ENCODE peak calls at places on chromosomes 11 and 22, in five cellular contexts. I, M, A, K and P are unnamed samples.

GRCh38 chr11:69711824-69712801 is 8.3 kb upstream of the FGF19 start:
- DNase-seq in I (no peak), M (no peak), A (no peak), K (no peak), P (no peak)

GRCh38 chr11:97880209-97880608 is 1140.5 kb upstream of the CNTN5 start:
- DNase-seq in I (no peak), M (no peak), A (no peak), K (no peak), P (no peak)

GRCh38 chr11:133920109-133920990 is 36.4 kb downstream of the IGSF9B start:
- DNase-seq in I (no peak), M (no peak), A (peak; percentile 80), K (no peak), P (no peak)

GRCh38 chr22:38016182-38017078 is 32.1 kb upstream of the SOX10 start:
- DNase-seq in I (no peak), M (peak; percentile 44), A (no peak), K (peak; percentile 79), P (peak; percentile 76)

GRCh38 chr11:71112990-71113389 is 139.4 kb downstream of the SHANK2 start:
- DNase-seq in I (no peak), M (no peak), A (peak; percentile 44), K (peak; percentile 32), P (no peak)

GRCh38 chr11:77879218-77879617 is 58.3 kb downstream of the AAMDC start:
- DNase-seq in I (no peak), M (no peak), A (no peak), K (no peak), P (no peak)

GRCh38 chr11:8265681-8266241 is 2.1 kb upstream of the LMO1 start:
- DNase-seq in I (no peak), M (no peak), A (no peak), K (no peak), P (no peak)

GRCh38 chr11:121445071-121445768 is 6.9 kb upstream of the SORL1 start:
- DNase-seq in I (no peak), M (no peak), A (no peak), K (no peak), P (no peak)

GRCh38 chr11:57657290-57658022 is at the start of gene CLP1:
- DNase-seq in I (peak; percentile 98), M (peak; percentile 98), A (peak; percentile 99), K (peak; percentile 100), P (peak; percentile 99)

GRCh38 chr22:39327995-39328754 is 8.8 kb upstream of the RPL3 start:
- DNase-seq in I (no peak), M (no peak), A (peak; percentile 63), K (no peak), P (no peak)

GRCh38 chr11:92681606-92682005 is 287.8 kb upstream of the MTNR1B start:
- DNase-seq in I (no peak), M (no peak), A (no peak), K (no peak), P (no peak)

GRCh38 chr11:97905101-97905500 is 1115.6 kb upstream of the CNTN5 start:
- DNase-seq in I (no peak), M (no peak), A (no peak), K (no peak), P (no peak)

GRCh38 chr22:22939537-22940368 is 52.1 kb downstream of the IGLL5 start:
- DNase-seq in I (no peak), M (no peak), A (no peak), K (no peak), P (no peak)

GRCh38 chr22:48592488-48592887 is 1235.2 kb downstream of the BRD1 start:
- DNase-seq in I (no peak), M (no peak), A (no peak), K (no peak), P (no peak)

GRCh38 chr11:1751999-1752906 is 1.9 kb upstream of the IFITM10 start:
- DNase-seq in I (no peak), M (no peak), A (peak; percentile 81), K (no peak), P (no peak)

GRCh38 chr11:117183724-117184349 is 5.3 kb downstream of the SIDT2 start:
- DNase-seq in I (no peak), M (no peak), A (no peak), K (peak; percentile 62), P (no peak)

GRCh38 chr11:78349614-78350013 is 68.0 kb downstream of the GAB2 start:
- DNase-seq in I (no peak), M (no peak), A (no peak), K (no peak), P (no peak)

GRCh38 chr11:67055812-67056211 is 835 bp upstream of the RHOD start:
- DNase-seq in I (no peak), M (no peak), A (peak; percentile 85), K (peak; percentile 53), P (no peak)

GRCh38 chr11:109978895-109979294 is 114.3 kb upstream of the ZC3H12C start:
- DNase-seq in I (no peak), M (no peak), A (no peak), K (no peak), P (no peak)

GRCh38 chr11:80280737-80281136 is 839.9 kb upstream of the TENM4 start:
- DNase-seq in I (no peak), M (no peak), A (no peak), K (no peak), P (no peak)

GRCh38 chr22:45830531-45831245 is 146.3 kb downstream of the WNT7B start:
- DNase-seq in I (no peak), M (no peak), A (no peak), K (no peak), P (no peak)

GRCh38 chr22:45833613-45834012 is 143.3 kb downstream of the WNT7B start:
- DNase-seq in I (no peak), M (no peak), A (no peak), K (no peak), P (no peak)

GRCh38 chr22:45832959-45833580 is 143.9 kb downstream of the WNT7B start:
- DNase-seq in I (no peak), M (no peak), A (no peak), K (no peak), P (no peak)

GRCh38 chr22:45831394-45831793 is 145.6 kb downstream of the WNT7B start:
- DNase-seq in I (no peak), M (no peak), A (no peak), K (no peak), P (no peak)

DNA sequence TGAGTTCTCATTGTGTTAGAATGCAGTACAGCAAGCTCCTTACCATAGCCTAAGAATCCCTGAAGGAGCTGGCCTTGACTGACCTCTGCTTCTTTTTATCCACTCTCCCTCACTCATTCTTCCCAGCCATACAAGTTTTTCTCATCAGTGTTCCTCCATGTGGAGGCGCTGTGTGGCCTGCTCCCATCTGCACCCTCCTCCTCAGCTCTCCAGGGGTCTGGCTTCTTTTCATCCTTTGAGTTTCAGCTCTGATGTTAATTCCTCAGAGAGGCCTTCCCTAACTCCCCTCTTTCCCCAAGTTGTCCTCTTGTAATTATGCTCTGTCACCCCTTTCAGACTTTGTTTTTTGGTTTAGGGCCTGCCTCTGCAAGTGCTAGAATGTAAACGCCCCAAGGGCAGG is 144.8 kb downstream of the WNT7B start:
- DNase-seq in I (no peak), M (no peak), A (no peak), K (no peak), P (no peak)
- H3K27ac ChIP-seq in I (no peak overlapping the region), M (no peak overlapping the region), A (no peak overlapping the region), K (no peak overlapping the region), P (no peak overlapping the region)

GRCh38 chr11:19714093-19714386 is 1.4 kb downstream of the NAV2 start:
- DNase-seq in I (no peak), M (no peak), A (peak; percentile 75), K (no peak), P (no peak)

GRCh38 chr11:19714387-19715363 is 2.0 kb downstream of the NAV2 start:
- DNase-seq in I (no peak), M (no peak), A (peak; percentile 44), K (peak; percentile 34), P (no peak)

GRCh38 chr11:19713221-19714092 is 820 bp downstream of the NAV2 start:
- DNase-seq in I (no peak), M (no peak), A (peak; percentile 86), K (no peak), P (no peak)

GRCh38 chr11:19712281-19713220 is at the start of gene NAV2:
- DNase-seq in I (peak; percentile 43), M (peak; percentile 93), A (peak; percentile 97), K (peak; percentile 92), P (peak; percentile 89)

DNA sequence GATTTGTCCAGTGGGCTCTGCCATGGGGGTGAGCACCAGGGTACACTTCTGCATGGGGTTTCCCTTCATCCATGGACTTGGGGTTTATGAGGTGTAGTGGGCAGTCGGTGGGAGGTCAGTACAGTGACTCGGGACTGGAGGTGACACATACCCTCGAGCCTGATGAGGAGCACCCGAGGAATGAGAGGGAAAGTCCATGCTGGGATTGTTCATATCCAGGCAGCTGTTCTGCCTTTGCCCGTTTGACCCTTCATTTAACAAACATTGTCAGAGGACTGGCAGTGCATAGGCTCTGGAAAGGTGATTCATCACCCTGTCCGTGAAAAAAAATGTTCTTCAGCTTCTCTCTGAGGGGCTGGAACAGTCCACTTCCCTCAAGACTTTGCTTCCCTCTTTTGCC is 2.7 kb downstream of the NAV2 start:
- DNase-seq in I (no peak), M (no peak), A (no peak), K (peak; percentile 18), P (no peak)
- H3K27ac ChIP-seq in I (no peak overlapping the region), M (no peak overlapping the region), A (peak overlapping the region; percentile 3), K (peak overlapping the region; percentile 73), P (peak overlapping the region; percentile 64)

GRCh38 chr11:86951706-86952105 is 3.5 kb downstream of the FZD4 start:
- DNase-seq in I (no peak), M (no peak), A (no peak), K (no peak), P (no peak)
- H3K27ac ChIP-seq in I (no peak overlapping the region), M (no peak overlapping the region), A (peak overlapping the region; percentile 96), K (no peak overlapping the region), P (no peak overlapping the region)

GRCh38 chr11:48101044-48101733 is 115.4 kb upstream of the OR4B1 start:
- DNase-seq in I (no peak), M (no peak), A (no peak), K (no peak), P (no peak)
- H3K27ac ChIP-seq in I (no peak overlapping the region), M (no peak overlapping the region), A (no peak overlapping the region), K (no peak overlapping the region), P (peak overlapping the region; percentile 43)

DNA sequence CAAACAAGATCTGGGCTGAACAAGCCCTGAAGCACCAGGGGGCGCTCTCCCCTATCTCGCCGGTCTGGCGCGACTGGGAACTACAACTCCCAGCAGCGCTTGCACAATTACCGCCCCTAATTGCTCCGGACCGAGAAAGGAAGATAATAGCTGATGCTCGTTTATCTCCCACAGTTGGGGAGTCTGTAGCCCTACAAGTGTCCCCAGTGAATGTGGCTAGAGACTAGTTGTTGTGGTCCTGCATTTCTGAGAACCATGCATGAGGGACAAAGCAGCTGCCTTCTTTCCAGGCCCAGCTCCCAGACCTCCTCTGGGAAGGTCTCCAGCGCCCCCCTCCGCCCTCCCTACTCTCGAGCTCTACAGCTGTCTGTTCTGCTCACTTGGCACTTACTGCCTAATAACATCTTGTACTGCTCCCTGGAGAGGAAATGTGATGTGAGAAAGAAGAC is 34.4 kb downstream of the NRXN2 start:
- DNase-seq in I (peak; percentile 80), M (peak; percentile 93), A (peak; percentile 83), K (peak; percentile 86), P (peak; percentile 86)
- H3K27ac ChIP-seq in I (no peak overlapping the region), M (no peak overlapping the region), A (peak overlapping the region; percentile 51), K (no peak overlapping the region), P (peak overlapping the region; percentile 99)

DNA sequence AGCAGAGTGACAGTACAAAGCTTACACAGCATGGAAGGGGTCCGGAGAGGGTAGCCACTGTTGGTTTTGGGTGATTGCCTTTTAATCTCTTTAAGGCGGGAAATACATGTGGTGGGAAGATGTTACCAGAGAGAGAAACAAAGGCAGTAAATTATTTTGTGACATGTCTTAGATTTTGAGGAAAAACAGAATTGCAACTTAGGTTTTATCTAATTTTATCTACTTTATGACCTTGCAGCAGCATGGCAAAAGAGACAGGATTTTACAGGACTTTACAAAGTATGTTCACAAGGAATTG is 1.9 kb downstream of the IFITM2 start:
- DNase-seq in I (no peak), M (no peak), A (no peak), K (no peak), P (no peak)
- H3K27ac ChIP-seq in I (peak overlapping the region; percentile 69), M (no peak overlapping the region), A (peak overlapping the region; percentile 89), K (no peak overlapping the region), P (peak overlapping the region; percentile 38)